ENCODE peak calls at places on chromosome 18, in nine cellular contexts. L, N, E, S, Q, H, C, T and R are unnamed samples.

GRCh38 chr18:21841570-21841969 is 101.0 kb downstream of the MIB1 start:
- DNase-seq in L (no peak), N (no peak), E (no peak), S (no peak), Q (no peak), H (no peak), C (no peak), T (no peak), R (no peak)

GRCh38 chr18:69250305-69251151 is 150.2 kb upstream of the DOK6 start:
- DNase-seq in L (no peak), N (no peak), E (no peak), S (no peak), Q (no peak), H (no peak), C (no peak), T (no peak), R (no peak)

GRCh38 chr18:69631281-69631680 is 230.6 kb downstream of the DOK6 start:
- DNase-seq in L (no peak), N (no peak), E (no peak), S (no peak), Q (no peak), H (peak; percentile 2), C (no peak), T (no peak), R (no peak)

GRCh38 chr18:54269924-54270844 is 867 bp downstream of the POLI start:
- DNase-seq in L (peak; percentile 89), N (peak; percentile 18), E (peak; percentile 35), S (peak; percentile 70), Q (no peak), H (peak; percentile 47), C (no peak), T (peak; percentile 44), R (peak; percentile 16)

GRCh38 chr18:11849845-11850747 is 1.1 kb upstream of the CHMP1B start:
- DNase-seq in L (peak; percentile 82), N (peak; percentile 67), E (peak; percentile 86), S (peak; percentile 67), Q (peak; percentile 62), H (peak; percentile 96), C (no peak), T (no peak), R (peak; percentile 37)

GRCh38 chr18:78713064-78713463 is 266.6 kb upstream of the SALL3 start:
- DNase-seq in L (peak; percentile 23), N (no peak), E (no peak), S (no peak), Q (no peak), H (no peak), C (no peak), T (no peak), R (no peak)

GRCh38 chr18:23885750-23886149 is 128.8 kb upstream of the TTC39C start:
- DNase-seq in L (no peak), N (no peak), E (no peak), S (no peak), Q (no peak), H (no peak), C (no peak), T (no peak), R (no peak)

GRCh38 chr18:70931942-70932814 is 643.3 kb downstream of the SOCS6 start:
- DNase-seq in L (no peak), N (peak; percentile 9), E (no peak), S (no peak), Q (no peak), H (peak; percentile 46), C (peak; percentile 5), T (no peak), R (no peak)

GRCh38 chr18:47931707-47932103 is 1.2 kb upstream of the SMAD2 start:
- DNase-seq in L (peak; percentile 78), N (no peak), E (peak; percentile 16), S (peak; percentile 30), Q (peak; percentile 19), H (peak; percentile 44), C (no peak), T (peak; percentile 18), R (no peak)

GRCh38 chr18:28736951-28737350 is 560.0 kb upstream of the CDH2 start:
- DNase-seq in L (no peak), N (no peak), E (peak; percentile 9), S (no peak), Q (no peak), H (no peak), C (no peak), T (no peak), R (no peak)

GRCh38 chr18:63773616-63774015 is 1.6 kb upstream of the SERPINB7 start:
- DNase-seq in L (no peak), N (no peak), E (no peak), S (no peak), Q (no peak), H (no peak), C (no peak), T (no peak), R (no peak)

GRCh38 chr18:74242451-74243096 is 49.2 kb downstream of the CYB5A start:
- DNase-seq in L (no peak), N (no peak), E (no peak), S (no peak), Q (no peak), H (no peak), C (no peak), T (no peak), R (no peak)